ENCODE peak calls at places on chromosome 13, in six cellular contexts. N is neural progenitor cell; P is mucosa of gallbladder; A is stimulated activated CD4-positive, alpha-beta T cell treated with anti-CD3 and anti-CD28 coated beads, TNF-alpha, amount 100 ng/mL, for 48 hours; Y is colonic mucosa; M is NCI-H1105 treated with DMSO at 0.1 percent for 48 hours. S is an unnamed sample.

GRCh38 chr13:31320946-31321345 is 121.2 kb downstream of the B3GLCT start:
- DNase-seq in N (no peak), P (no peak), A (no peak), Y (no peak), M (no peak), S (no peak)

GRCh38 chr13:112510987-112511715 is 76.8 kb downstream of the TUBGCP3 start:
- DNase-seq in N (no peak), P (no peak), A (no peak), Y (no peak), M (no peak), S (no peak)

GRCh38 chr13:51249767-51250741 is 27.9 kb downstream of the FAM124A start:
- DNase-seq in N (no peak), P (no peak), A (no peak), Y (no peak), M (no peak), S (no peak)

GRCh38 chr13:39481493-39481892 is 121.5 kb downstream of the LHFPL6 start:
- DNase-seq in N (no peak), P (no peak), A (no peak), Y (no peak), M (no peak), S (no peak)

GRCh38 chr13:79295906-79296564 is 110.0 kb downstream of the RBM26 start:
- DNase-seq in N (no peak), P (no peak), A (no peak), Y (no peak), M (no peak), S (no peak)

GRCh38 chr13:33927315-33927714 is 109.4 kb downstream of the RFC3 start:
- DNase-seq in N (no peak), P (no peak), A (no peak), Y (no peak), M (no peak), S (no peak)

GRCh38 chr13:112445411-112446271 is 69.5 kb downstream of the SPACA7 start:
- DNase-seq in N (no peak), P (peak), A (no peak), Y (peak), M (no peak), S (no peak)

GRCh38 chr13:100803091-100803490 is 128.5 kb upstream of the TMTC4 start:
- DNase-seq in N (no peak), P (no peak), A (no peak), Y (no peak), M (no peak), S (no peak)

GRCh38 chr13:83563499-83563898 is 318.8 kb downstream of the SLITRK1 start:
- DNase-seq in N (peak), P (no peak), A (no peak), Y (no peak), M (no peak), S (no peak)

GRCh38 chr13:41613984-41614581 is 156.7 kb downstream of the RGCC start:
- DNase-seq in N (peak), P (peak), A (no peak), Y (no peak), M (no peak), S (no peak)

GRCh38 chr13:31476266-31476665 is 263.1 kb upstream of the RXFP2 start:
- DNase-seq in N (no peak), P (no peak), A (no peak), Y (no peak), M (no peak), S (no peak)

GRCh38 chr13:40547545-40548322 is 118.7 kb downstream of the FOXO1 start:
- DNase-seq in N (no peak), P (no peak), A (no peak), Y (no peak), M (no peak), S (no peak)

GRCh38 chr13:20442798-20443381 is 82.8 kb downstream of the CRYL1 start:
- DNase-seq in N (no peak), P (no peak), A (no peak), Y (peak), M (no peak), S (no peak)

GRCh38 chr13:40485611-40486517 is 180.6 kb downstream of the FOXO1 start:
- DNase-seq in N (peak), P (no peak), A (peak), Y (no peak), M (no peak), S (no peak)

GRCh38 chr13:86976521-86977324 is 694.4 kb upstream of the SLITRK5 start:
- DNase-seq in N (no peak), P (no peak), A (no peak), Y (no peak), M (no peak), S (no peak)

GRCh38 chr13:74027161-74027779 is 106.9 kb downstream of the KLF12 start:
- DNase-seq in N (no peak), P (no peak), A (no peak), Y (no peak), M (no peak), S (no peak)

GRCh38 chr13:44312898-44313551 is 60.6 kb upstream of the SERP2 start:
- DNase-seq in N (no peak), P (no peak), A (no peak), Y (peak), M (no peak), S (no peak)

GRCh38 chr13:95121516-95121915 is 179.7 kb downstream of the ABCC4 start:
- DNase-seq in N (no peak), P (no peak), A (no peak), Y (no peak), M (no peak), S (no peak)

GRCh38 chr13:74246398-74246975 is 112.3 kb upstream of the KLF12 start:
- DNase-seq in N (no peak), P (peak), A (no peak), Y (no peak), M (no peak), S (peak)

GRCh38 chr13:99122171-99122570 is 78.5 kb upstream of the UBAC2 start:
- DNase-seq in N (no peak), P (no peak), A (no peak), Y (no peak), M (no peak), S (no peak)

GRCh38 chr13:69579351-69579750 is 528.3 kb upstream of the ATXN8OS start:
- DNase-seq in N (no peak), P (no peak), A (no peak), Y (no peak), M (peak), S (peak)

GRCh38 chr13:30866692-30867669 is 39.1 kb upstream of the MEDAG start:
- DNase-seq in N (no peak), P (no peak), A (no peak), Y (no peak), M (peak), S (no peak)

GRCh38 chr13:45941261-45941660 is 89.7 kb upstream of the SIAH3 start:
- DNase-seq in N (no peak), P (no peak), A (no peak), Y (no peak), M (no peak), S (no peak)

GRCh38 chr13:59715591-59715990 is 448.1 kb downstream of the DIAPH3 start:
- DNase-seq in N (no peak), P (no peak), A (no peak), Y (no peak), M (no peak), S (no peak)

GRCh38 chr13:25329706-25330105 is 28.3 kb downstream of the NUP58 start:
- DNase-seq in N (no peak), P (no peak), A (no peak), Y (no peak), M (no peak), S (no peak)

S was measured in NCI-H2171.